ENCODE peak calls at places on chromosomes 13 and 19, in four cellular contexts. E is K562, F is HepG2, Z is H1. L is an unnamed sample.

GRCh38 chr13:78601886-78602560 is 1.3 kb downstream of the POU4F1 start:
- DNase-seq in E (no peak), Z (no peak), F (no peak), L (no peak)

GRCh38 chr13:58712191-58712590 is 1080.6 kb downstream of the PCDH17 start:
- DNase-seq in F (no peak), E (no peak), Z (peak; percentile 68), L (no peak)

GRCh38 chr19:49533551-49534488 is 6.0 kb downstream of the RCN3 start:
- DNase-seq in Z (no peak), F (no peak), E (peak; percentile 86), L (no peak)

GRCh38 chr13:39516140-39516539 is 86.9 kb downstream of the LHFPL6 start:
- DNase-seq in F (no peak), E (no peak), Z (no peak), L (no peak)

GRCh38 chr13:48155850-48156249 is 60.9 kb upstream of the MED4 start:
- DNase-seq in Z (no peak), F (no peak), E (no peak), L (peak; percentile 38)

GRCh38 chr13:111388851-111389500 is 68.5 kb downstream of the TEX29 start:
- DNase-seq in E (no peak), F (no peak), Z (no peak), L (no peak)

GRCh38 chr19:38224014-38224862 is at the start of gene DPF1:
- DNase-seq in Z (no peak), F (peak; percentile 78), E (peak; percentile 92), L (peak; percentile 54)

GRCh38 chr13:50365683-50366391 is 350.6 kb downstream of the KCNRG start:
- DNase-seq in E (no peak), Z (no peak), F (peak; percentile 61), L (no peak)

GRCh38 chr13:98284677-98285076 is 107.6 kb upstream of the RNF113B start:
- DNase-seq in E (no peak), Z (no peak), F (no peak), L (no peak)

GRCh38 chr19:16649734-16650133 is 10.2 kb downstream of the SMIM7 start:
- DNase-seq in E (no peak), F (no peak), Z (no peak), L (no peak)

GRCh38 chr13:73984949-73985691 is 149.1 kb downstream of the KLF12 start:
- DNase-seq in E (no peak), F (no peak), Z (no peak), L (no peak)

GRCh38 chr13:28582225-28582891 is 76.6 kb upstream of the POMP start:
- DNase-seq in Z (no peak), F (no peak), E (peak; percentile 74), L (no peak)

GRCh38 chr19:5205388-5205787 is 135.2 kb downstream of the PTPRS start:
- DNase-seq in F (no peak), E (no peak), Z (no peak), L (no peak)

GRCh38 chr19:40553885-40554857 is 22.5 kb upstream of the SHKBP1 start:
- DNase-seq in F (no peak), Z (no peak), E (no peak), L (no peak)

GRCh38 chr19:54338521-54338920 is 441 bp downstream of the LILRA4 start:
- DNase-seq in F (no peak), E (no peak), Z (no peak), L (no peak)

GRCh38 chr19:19822148-19822429 is 539 bp upstream of the ZNF506 start:
- DNase-seq in Z (no peak), E (no peak), F (no peak), L (no peak)

GRCh38 chr19:10256970-10257615 is 5.1 kb downstream of the MRPL4 start:
- DNase-seq in Z (no peak), F (no peak), E (no peak), L (no peak)

GRCh38 chr19:31139871-31140505 is 209.2 kb downstream of the TSHZ3 start:
- DNase-seq in F (no peak), E (no peak), Z (no peak), L (no peak)

GRCh38 chr19:35545855-35546381 is 492 bp downstream of the TMEM147 start:
- DNase-seq in Z (no peak), E (peak; percentile 71), F (no peak), L (no peak)

GRCh38 chr19:15989889-15990288 is 41.1 kb downstream of the OR10H4 start:
- DNase-seq in F (no peak), E (no peak), Z (no peak), L (no peak)

GRCh38 chr13:40539954-40540706 is 126.3 kb downstream of the FOXO1 start:
- DNase-seq in E (no peak), Z (peak; percentile 25), F (peak; percentile 96), L (peak; percentile 48)

GRCh38 chr13:26956532-26957142 is 196.1 kb upstream of the GPR12 start:
- DNase-seq in Z (no peak), E (no peak), F (no peak), L (no peak)

GRCh38 chr19:57615346-57615745 is 1.3 kb downstream of the ZNF134 start:
- DNase-seq in E (no peak), F (no peak), Z (no peak), L (no peak)

GRCh38 chr19:57611113-57611512 is 2.9 kb upstream of the ZNF134 start:
- DNase-seq in E (no peak), Z (no peak), F (no peak), L (no peak)

GRCh38 chr19:57613941-57614743 is at the start of gene ZNF134:
- DNase-seq in F (peak; percentile 87), E (peak; percentile 94), Z (peak; percentile 66), L (peak; percentile 86)
- H3K9me3 ChIP-seq in F (peaks cover 8% of the 10 kb centered on the region), E (peaks cover 26% of the 10 kb centered on the region), Z (peaks cover 42% of the 10 kb centered on the region), L (peaks cover 49% of the 10 kb centered on the region)

GRCh38 chr19:56748443-56748842 is 76.9 kb upstream of the ZNF835 start:
- DNase-seq in Z (no peak), F (peak; percentile 47), E (peak; percentile 4), L (no peak)
- TF ChIP-seq CTCF in Z (no peak), F (peak; percentile 71), E (no peak), L (peak; percentile 36)

DNA sequence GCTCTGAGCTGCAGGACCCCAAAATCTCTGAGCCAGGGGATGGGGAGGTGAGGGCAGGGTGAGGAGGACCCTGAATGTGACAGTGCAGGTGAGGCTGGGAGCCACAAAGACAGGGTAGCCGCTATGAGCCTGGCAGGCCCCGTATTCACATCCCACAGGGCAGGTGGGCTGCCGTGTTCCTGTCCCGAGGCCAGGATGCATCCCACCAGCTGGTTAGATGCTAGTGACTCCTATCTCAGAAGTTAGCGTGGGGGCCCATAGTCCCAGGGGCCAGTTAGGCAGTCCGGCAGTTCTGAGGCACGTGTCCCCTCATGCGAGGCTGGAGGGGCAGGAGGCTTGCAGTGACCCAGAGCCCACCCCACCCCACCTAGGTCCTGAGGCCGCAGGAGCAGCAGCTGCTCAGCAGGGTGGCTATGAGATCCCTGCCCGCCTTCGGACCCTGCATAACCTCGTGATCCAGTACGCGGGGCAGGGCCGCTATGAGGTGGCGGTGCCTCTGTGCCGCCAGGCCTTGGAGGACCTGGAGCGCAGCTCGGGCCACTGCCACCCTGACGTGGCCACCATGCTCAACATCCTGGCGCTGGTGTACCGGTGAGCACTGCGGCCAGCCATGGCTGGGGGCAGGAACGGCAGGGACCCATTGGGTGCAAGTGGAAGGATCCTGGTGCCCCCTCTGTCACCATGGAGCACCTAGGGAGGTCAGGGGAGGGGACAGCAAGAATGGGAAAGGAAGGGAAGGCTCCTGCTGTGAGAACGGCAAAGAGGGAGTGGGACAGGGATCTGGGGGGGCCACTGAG is 7.2 kb downstream of the KLC3 start:
- DNase-seq in F (no peak), Z (no peak), E (no peak), L (no peak)
- TF ChIP-seq FOSL1 in F (no peak), Z (no peak), E (no peak), L (no peak)

GRCh38 chr19:23002690-23003422 is at the start of gene ZNF728:
- DNase-seq in Z (no peak), F (no peak), E (peak; percentile 48), L (no peak)
- H3K9me3 ChIP-seq in Z (peaks cover 14% of the 10 kb centered on the region), F (peaks cover 74% of the 10 kb centered on the region), E (no peaks in the 10 kb centered on the region), L (no peaks in the 10 kb centered on the region)

GRCh38 chr19:2227415-2228156 is 8.5 kb downstream of the PLEKHJ1 start:
- DNase-seq in Z (no peak), E (no peak), F (no peak), L (no peak)
- TF ChIP-seq CTCF in Z (no peak), E (no peak), F (no peak), L (no peak)

DNA sequence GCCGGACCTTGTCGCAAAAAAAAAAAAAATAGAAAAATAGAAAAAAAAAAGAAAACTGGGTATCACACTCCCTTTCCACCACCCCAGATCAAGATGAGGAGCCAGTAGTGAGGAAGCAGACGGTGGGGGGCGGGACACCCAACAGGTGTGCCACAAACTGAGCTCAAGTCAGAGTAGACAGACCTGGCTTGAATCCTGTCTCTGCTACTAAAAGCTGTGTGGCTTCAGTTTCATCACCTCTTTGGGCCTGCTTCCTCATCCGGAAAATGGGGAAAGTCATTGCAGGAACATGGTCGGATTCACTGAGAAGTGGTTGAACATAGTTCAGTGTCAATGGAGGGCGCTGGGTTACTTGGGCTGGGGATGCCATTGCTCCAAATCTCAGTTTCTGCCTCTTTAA is 2.9 kb downstream of the HIF3A start:
- DNase-seq in Z (no peak), F (no peak), E (no peak), L (no peak)
- TF ChIP-seq FOSL1 in Z (no peak), F (no peak), E (no peak), L (no peak)